ENCODE peak calls at places on chromosomes 16 and 17, in four cellular contexts. One of them, this sample, is unnamed.

GRCh38 chr17:17398188-17398927 is 78.4 kb upstream of the MED9 start:
- DNase-seq in heart right ventricle: no peak
- DNase-seq in GM23248: peak; percentile 76
- DNase-seq in lung: no peak
- DNase-seq in this sample: no peak

GRCh38 chr16:87358250-87358649 is 25.3 kb downstream of the FBXO31 start:
- DNase-seq in heart right ventricle: no peak
- DNase-seq in GM23248: no peak
- DNase-seq in lung: no peak
- DNase-seq in this sample: no peak

GRCh38 chr16:49754495-49755290 is 101.2 kb downstream of the ZNF423 start:
- DNase-seq in heart right ventricle: peak; percentile 22
- DNase-seq in GM23248: peak; percentile 62
- DNase-seq in lung: no peak
- DNase-seq in this sample: no peak

GRCh38 chr16:50496990-50497389 is 51.2 kb upstream of the NKD1 start:
- DNase-seq in heart right ventricle: no peak
- DNase-seq in GM23248: peak; percentile 25
- DNase-seq in lung: peak; percentile 14
- DNase-seq in this sample: no peak

GRCh38 chr16:3283525-3284447 is 495 bp downstream of the ZNF263 start:
- DNase-seq in heart right ventricle: no peak
- DNase-seq in GM23248: peak; percentile 57
- DNase-seq in lung: peak; percentile 39
- DNase-seq in this sample: no peak

GRCh38 chr16:6280055-6280454 is 1052.6 kb upstream of the RBFOX1 start:
- DNase-seq in heart right ventricle: no peak
- DNase-seq in GM23248: no peak
- DNase-seq in lung: no peak
- DNase-seq in this sample: no peak

GRCh38 chr17:46766493-46767491 is 51.7 kb downstream of the WNT3 start:
- DNase-seq in heart right ventricle: no peak
- DNase-seq in GM23248: no peak
- DNase-seq in lung: no peak
- DNase-seq in this sample: no peak

GRCh38 chr17:49365667-49366066 is 3.6 kb upstream of the ZNF652 start:
- DNase-seq in heart right ventricle: peak; percentile 8
- DNase-seq in GM23248: peak; percentile 54
- DNase-seq in lung: no peak
- DNase-seq in this sample: peak; percentile 16

GRCh38 chr17:69525920-69526841 is 111.7 kb downstream of the MAP2K6 start:
- DNase-seq in heart right ventricle: peak; percentile 34
- DNase-seq in GM23248: peak; percentile 71
- DNase-seq in lung: no peak
- DNase-seq in this sample: no peak

GRCh38 chr16:30658731-30659506 is 688 bp downstream of the FBRS start:
- DNase-seq in heart right ventricle: peak; percentile 87
- DNase-seq in GM23248: peak; percentile 99
- DNase-seq in lung: peak; percentile 84
- DNase-seq in this sample: no peak

GRCh38 chr17:2782030-2782429 is 14.2 kb upstream of the RAP1GAP2 start:
- DNase-seq in heart right ventricle: no peak
- DNase-seq in GM23248: peak; percentile 38
- DNase-seq in lung: no peak
- DNase-seq in this sample: no peak

GRCh38 chr17:3571043-3571900 is 13.7 kb upstream of the TRPV3 start:
- DNase-seq in heart right ventricle: no peak
- DNase-seq in GM23248: no peak
- DNase-seq in lung: no peak
- DNase-seq in this sample: no peak

GRCh38 chr17:83142619-83143018 is 63.2 kb downstream of the METRNL start:
- DNase-seq in heart right ventricle: no peak
- DNase-seq in GM23248: no peak
- DNase-seq in lung: no peak
- DNase-seq in this sample: no peak

GRCh38 chr17:57085448-57086068 is 512 bp downstream of the AKAP1 start:
- DNase-seq in heart right ventricle: peak; percentile 59
- DNase-seq in GM23248: peak; percentile 75
- DNase-seq in lung: peak; percentile 72
- DNase-seq in this sample: peak; percentile 38

GRCh38 chr16:4053663-4054479 is 62.4 kb downstream of the ADCY9 start:
- DNase-seq in heart right ventricle: peak; percentile 25
- DNase-seq in GM23248: peak; percentile 93
- DNase-seq in lung: peak; percentile 76
- DNase-seq in this sample: no peak

GRCh38 chr17:18070861-18071340 is 16.8 kb upstream of the DRG2 start:
- DNase-seq in heart right ventricle: no peak
- DNase-seq in GM23248: peak; percentile 68
- DNase-seq in lung: no peak
- DNase-seq in this sample: no peak

GRCh38 chr16:68640972-68641371 is 4.1 kb upstream of the CDH3 start:
- DNase-seq in heart right ventricle: no peak
- DNase-seq in GM23248: peak; percentile 67
- DNase-seq in lung: no peak
- DNase-seq in this sample: no peak

GRCh38 chr16:17026600-17027242 is 444.0 kb downstream of the XYLT1 start:
- DNase-seq in heart right ventricle: no peak
- DNase-seq in GM23248: no peak
- DNase-seq in lung: no peak
- DNase-seq in this sample: no peak

GRCh38 chr17:18925187-18925586 is 26.8 kb upstream of the SLC5A10 start:
- DNase-seq in heart right ventricle: no peak
- DNase-seq in GM23248: no peak
- DNase-seq in lung: no peak
- DNase-seq in this sample: no peak

GRCh38 chr16:30104492-30104891 is 8.5 kb upstream of the YPEL3 start:
- DNase-seq in heart right ventricle: no peak
- DNase-seq in GM23248: no peak
- DNase-seq in lung: peak; percentile 67
- DNase-seq in this sample: no peak

GRCh38 chr17:60371818-60372510 is 20.0 kb downstream of the USP32 start:
- DNase-seq in heart right ventricle: no peak
- DNase-seq in GM23248: no peak
- DNase-seq in lung: no peak
- DNase-seq in this sample: no peak

GRCh38 chr17:27892542-27892865 is 661 bp downstream of the LYRM9 start:
- DNase-seq in heart right ventricle: no peak
- DNase-seq in GM23248: no peak
- DNase-seq in lung: no peak
- DNase-seq in this sample: no peak

GRCh38 chr17:68981288-68981687 is 26.1 kb upstream of the ABCA8 start:
- DNase-seq in heart right ventricle: peak; percentile 67
- DNase-seq in GM23248: peak; percentile 45
- DNase-seq in lung: peak; percentile 38
- DNase-seq in this sample: no peak

GRCh38 chr17:79797492-79798295 is 817 bp upstream of the CBX8 start:
- DNase-seq in heart right ventricle: no peak
- DNase-seq in GM23248: peak; percentile 40
- DNase-seq in lung: no peak
- DNase-seq in this sample: no peak

GRCh38 chr17:58382108-58382884 is 30.3 kb upstream of the SUPT4H1 start:
- DNase-seq in heart right ventricle: no peak
- DNase-seq in GM23248: no peak
- DNase-seq in lung: no peak
- DNase-seq in this sample: no peak

GRCh38 chr17:36583787-36584186 is 7.9 kb upstream of the DHRS11 start:
- DNase-seq in heart right ventricle: no peak
- DNase-seq in GM23248: no peak
- DNase-seq in lung: no peak
- DNase-seq in this sample: no peak

GRCh38 chr17:4788159-4788806 is 481 bp upstream of the GLTPD2 start:
- DNase-seq in heart right ventricle: no peak
- DNase-seq in GM23248: no peak
- DNase-seq in lung: no peak
- DNase-seq in this sample: no peak

GRCh38 chr16:71467810-71468209 is 5.8 kb upstream of the ZNF23 start:
- DNase-seq in heart right ventricle: peak; percentile 20
- DNase-seq in GM23248: peak; percentile 69
- DNase-seq in lung: no peak
- DNase-seq in this sample: peak; percentile 15

GRCh38 chr17:71142333-71142732 is 973.0 kb downstream of the KCNJ2 start:
- DNase-seq in heart right ventricle: no peak
- DNase-seq in GM23248: no peak
- DNase-seq in lung: no peak
- DNase-seq in this sample: no peak

GRCh38 chr16:84607694-84608093 is 10.2 kb downstream of the COTL1 start:
- DNase-seq in heart right ventricle: no peak
- DNase-seq in GM23248: no peak
- DNase-seq in lung: no peak
- DNase-seq in this sample: no peak

GRCh38 chr17:737561-738113 is 5.2 kb downstream of the TLCD3A start:
- DNase-seq in heart right ventricle: no peak
- DNase-seq in GM23248: no peak
- DNase-seq in lung: no peak
- DNase-seq in this sample: no peak

GRCh38 chr17:731943-732787 is at the start of gene TLCD3A:
- DNase-seq in heart right ventricle: peak; percentile 63
- DNase-seq in GM23248: peak; percentile 80
- DNase-seq in lung: peak; percentile 70
- DNase-seq in this sample: peak; percentile 26

GRCh38 chr17:728911-729310 is 3.5 kb upstream of the TLCD3A start:
- DNase-seq in heart right ventricle: no peak
- DNase-seq in GM23248: no peak
- DNase-seq in lung: no peak
- DNase-seq in this sample: no peak

GRCh38 chr17:733743-734142 is 1.3 kb downstream of the TLCD3A start:
- DNase-seq in heart right ventricle: no peak
- DNase-seq in GM23248: no peak
- DNase-seq in lung: no peak
- DNase-seq in this sample: no peak

DNA sequence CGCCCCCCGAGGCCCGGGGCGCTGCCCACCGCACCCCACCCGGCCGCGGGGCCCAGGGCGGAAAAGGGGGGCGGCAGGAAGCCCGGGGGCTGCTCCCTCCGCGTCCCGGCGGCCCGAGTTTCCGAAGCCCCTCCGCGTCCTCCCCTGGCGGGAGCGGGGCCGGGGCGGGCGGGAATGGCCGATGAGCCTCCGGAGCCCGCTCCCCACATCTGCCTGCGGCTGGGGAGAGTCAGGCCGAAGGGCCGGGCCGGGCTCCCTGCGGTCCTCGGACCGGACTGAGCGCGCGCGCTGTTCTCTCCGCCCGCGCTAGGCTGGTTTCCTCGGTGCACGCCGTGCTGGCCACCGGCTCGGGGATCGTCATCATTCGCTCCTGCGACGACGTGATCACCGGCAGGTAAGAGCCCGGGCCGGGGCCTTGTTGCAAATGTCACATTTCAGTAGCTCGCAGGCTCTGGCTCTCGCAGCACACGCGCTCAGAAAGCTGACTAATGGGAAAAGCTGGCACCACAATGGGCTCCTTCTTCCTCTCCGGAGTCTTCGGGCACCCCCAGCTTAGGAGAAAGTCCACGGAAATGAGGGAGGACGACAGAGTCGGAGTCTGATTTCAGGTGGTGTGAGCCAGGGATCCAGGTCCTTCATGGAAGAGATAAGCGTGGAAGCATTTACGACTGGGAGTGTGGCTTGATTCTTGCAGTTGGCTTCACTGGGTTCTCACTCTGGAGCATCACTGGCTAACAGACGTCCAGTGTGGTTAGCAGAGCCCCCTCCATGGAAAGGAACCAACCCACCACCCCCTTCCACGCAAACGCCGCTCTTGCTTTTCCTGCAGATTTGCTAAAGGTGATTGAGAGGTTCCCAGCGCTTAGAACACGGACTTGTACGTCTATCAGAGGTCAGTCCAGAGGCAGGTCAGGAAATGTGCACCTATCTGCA is 658 bp downstream of the TLCD3A start:
- DNase-seq in heart right ventricle: no peak
- DNase-seq in GM23248: peak; percentile 77
- DNase-seq in lung: peak; percentile 37
- DNase-seq in this sample: no peak
- H3K9me3 ChIP-seq in heart right ventricle: no peaks in the 10 kb centered on the region
- H3K9me3 ChIP-seq in GM23248: no peaks in the 10 kb centered on the region
- H3K9me3 ChIP-seq in lung: no peaks in the 10 kb centered on the region
- H3K9me3 ChIP-seq in this sample: no peaks in the 10 kb centered on the region

GRCh38 chr17:73552300-73553088 is 91.8 kb downstream of the SDK2 start:
- DNase-seq in heart right ventricle: no peak
- DNase-seq in GM23248: no peak
- DNase-seq in lung: peak; percentile 46
- DNase-seq in this sample: no peak
- H3K4me3 ChIP-seq in heart right ventricle: no peak overlapping the region
- H3K4me3 ChIP-seq in GM23248: peak overlapping the region; percentile 15
- H3K4me3 ChIP-seq in lung: no peak overlapping the region
- H3K4me3 ChIP-seq in this sample: no peak overlapping the region

DNA sequence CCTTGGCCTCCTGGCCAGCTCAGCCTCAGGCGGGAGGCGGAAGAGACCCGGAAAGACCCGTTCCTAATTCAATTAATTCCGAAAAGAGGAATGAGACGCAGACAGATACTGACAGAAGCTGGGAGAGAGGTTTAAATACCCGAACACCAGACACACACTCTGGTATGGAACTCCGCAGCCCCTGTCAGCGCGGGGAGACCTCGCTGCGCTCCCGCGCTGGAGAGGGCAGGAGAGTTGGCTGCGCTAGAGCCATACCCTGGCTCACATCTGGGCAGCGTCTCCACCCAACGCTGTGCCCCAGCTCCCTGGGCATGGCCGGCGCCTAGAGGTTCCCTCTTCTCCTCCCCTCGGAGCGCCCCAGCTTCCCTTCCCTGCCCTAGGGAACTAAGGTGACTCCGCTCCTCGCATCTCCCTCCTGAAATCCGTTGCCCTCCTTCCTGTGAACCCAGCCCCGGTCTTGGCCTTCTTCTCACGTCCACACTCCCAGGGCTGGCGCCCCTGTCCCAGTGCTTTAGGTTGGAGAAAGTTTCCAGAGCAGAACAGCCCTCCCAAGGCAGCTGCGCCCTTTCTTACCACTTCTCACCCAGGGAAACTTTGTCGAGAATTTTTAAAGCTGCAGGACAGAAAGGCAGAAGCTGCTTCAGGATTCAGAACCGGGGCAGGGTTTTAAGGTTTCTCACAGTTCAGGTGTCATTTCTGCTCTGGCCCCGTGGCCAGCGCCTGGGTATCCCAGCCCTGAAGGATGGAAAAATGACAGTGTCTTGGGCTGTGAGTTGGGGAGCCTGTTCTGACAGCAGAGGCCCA is 7.9 kb downstream of the NEUROD2 start:
- DNase-seq in heart right ventricle: no peak
- DNase-seq in GM23248: no peak
- DNase-seq in lung: no peak
- DNase-seq in this sample: no peak
- H3K9me3 ChIP-seq in heart right ventricle: no peaks in the 10 kb centered on the region
- H3K9me3 ChIP-seq in GM23248: no peaks in the 10 kb centered on the region
- H3K9me3 ChIP-seq in lung: no peaks in the 10 kb centered on the region
- H3K9me3 ChIP-seq in this sample: no peaks in the 10 kb centered on the region

GRCh38 chr17:66354981-66355380 is 52.6 kb downstream of the PRKCA start:
- DNase-seq in heart right ventricle: no peak
- DNase-seq in GM23248: peak; percentile 70
- DNase-seq in lung: no peak
- DNase-seq in this sample: no peak

GRCh38 chr17:66353937-66354401 is 51.6 kb downstream of the PRKCA start:
- DNase-seq in heart right ventricle: no peak
- DNase-seq in GM23248: peak; percentile 46
- DNase-seq in lung: no peak
- DNase-seq in this sample: no peak

GRCh38 chr17:66355510-66355909 is 53.1 kb downstream of the PRKCA start:
- DNase-seq in heart right ventricle: no peak
- DNase-seq in GM23248: peak; percentile 20
- DNase-seq in lung: no peak
- DNase-seq in this sample: no peak

GRCh38 chr17:66357037-66357436 is 54.6 kb downstream of the PRKCA start:
- DNase-seq in heart right ventricle: no peak
- DNase-seq in GM23248: peak; percentile 51
- DNase-seq in lung: no peak
- DNase-seq in this sample: no peak

GRCh38 chr17:66354472-66354871 is 52.1 kb downstream of the PRKCA start:
- DNase-seq in heart right ventricle: no peak
- DNase-seq in GM23248: no peak
- DNase-seq in lung: no peak
- DNase-seq in this sample: no peak
- H3K4me3 ChIP-seq in heart right ventricle: no peak overlapping the region
- H3K4me3 ChIP-seq in GM23248: peak overlapping the region; percentile 25
- H3K4me3 ChIP-seq in lung: no peak overlapping the region
- H3K4me3 ChIP-seq in this sample: no peak overlapping the region